ENCODE peak calls at places on chromosomes 13 and 19, in eight cellular contexts. One of them, this sample, is unnamed.

GRCh38 chr19:42185281-42185680 is 32.2 kb downstream of the DEDD2 start:
- DNase-seq in fibroblast of lung: peak; percentile 44
- DNase-seq in BJ: no peak
- DNase-seq in cardiac fibroblast: peak; percentile 18
- DNase-seq in lung: no peak
- DNase-seq in body of pancreas: no peak
- DNase-seq in AG10803: peak; percentile 48
- DNase-seq in mucosa of descending colon: no peak
- DNase-seq in this sample: no peak

GRCh38 chr19:16869331-16869972 is 19.3 kb upstream of the F2RL3 start:
- DNase-seq in fibroblast of lung: no peak
- DNase-seq in BJ: no peak
- DNase-seq in cardiac fibroblast: no peak
- DNase-seq in lung: no peak
- DNase-seq in body of pancreas: no peak
- DNase-seq in AG10803: no peak
- DNase-seq in mucosa of descending colon: no peak
- DNase-seq in this sample: no peak

GRCh38 chr13:109790071-109790470 is 3.7 kb upstream of the IRS2 start:
- DNase-seq in fibroblast of lung: peak; percentile 55
- DNase-seq in BJ: no peak
- DNase-seq in cardiac fibroblast: no peak
- DNase-seq in lung: no peak
- DNase-seq in body of pancreas: no peak
- DNase-seq in AG10803: peak; percentile 82
- DNase-seq in mucosa of descending colon: no peak
- DNase-seq in this sample: no peak

GRCh38 chr19:2610637-2611482 is 91.6 kb downstream of the GNG7 start:
- DNase-seq in fibroblast of lung: peak; percentile 89
- DNase-seq in BJ: peak; percentile 60
- DNase-seq in cardiac fibroblast: peak; percentile 98
- DNase-seq in lung: peak; percentile 92
- DNase-seq in body of pancreas: peak; percentile 97
- DNase-seq in AG10803: peak; percentile 96
- DNase-seq in mucosa of descending colon: peak; percentile 97
- DNase-seq in this sample: peak; percentile 78

GRCh38 chr19:8815780-8816179 is 16.3 kb downstream of the ZNF558 start:
- DNase-seq in fibroblast of lung: no peak
- DNase-seq in BJ: no peak
- DNase-seq in cardiac fibroblast: no peak
- DNase-seq in lung: no peak
- DNase-seq in body of pancreas: no peak
- DNase-seq in AG10803: no peak
- DNase-seq in mucosa of descending colon: no peak
- DNase-seq in this sample: no peak

GRCh38 chr13:27959976-27960361 is 9.1 kb downstream of the CDX2 start:
- DNase-seq in fibroblast of lung: no peak
- DNase-seq in BJ: no peak
- DNase-seq in cardiac fibroblast: no peak
- DNase-seq in lung: no peak
- DNase-seq in body of pancreas: no peak
- DNase-seq in AG10803: no peak
- DNase-seq in mucosa of descending colon: no peak
- DNase-seq in this sample: no peak

GRCh38 chr13:51221674-51222509 is at the start of gene FAM124A:
- DNase-seq in fibroblast of lung: peak; percentile 20
- DNase-seq in BJ: no peak
- DNase-seq in cardiac fibroblast: no peak
- DNase-seq in lung: no peak
- DNase-seq in body of pancreas: peak; percentile 51
- DNase-seq in AG10803: peak; percentile 16
- DNase-seq in mucosa of descending colon: peak; percentile 60
- DNase-seq in this sample: no peak

GRCh38 chr13:50531917-50532899 is 311.3 kb downstream of the DLEU7 start:
- DNase-seq in fibroblast of lung: peak; percentile 74
- DNase-seq in BJ: no peak
- DNase-seq in cardiac fibroblast: peak; percentile 69
- DNase-seq in lung: no peak
- DNase-seq in body of pancreas: no peak
- DNase-seq in AG10803: peak; percentile 53
- DNase-seq in mucosa of descending colon: no peak
- DNase-seq in this sample: no peak

GRCh38 chr19:33241530-33242101 is 16.0 kb upstream of the SLC7A10 start:
- DNase-seq in fibroblast of lung: no peak
- DNase-seq in BJ: no peak
- DNase-seq in cardiac fibroblast: no peak
- DNase-seq in lung: no peak
- DNase-seq in body of pancreas: peak; percentile 30
- DNase-seq in AG10803: no peak
- DNase-seq in mucosa of descending colon: peak; percentile 53
- DNase-seq in this sample: no peak

GRCh38 chr13:94710881-94711560 is 1.3 kb downstream of the SOX21 start:
- DNase-seq in fibroblast of lung: no peak
- DNase-seq in BJ: no peak
- DNase-seq in cardiac fibroblast: no peak
- DNase-seq in lung: no peak
- DNase-seq in body of pancreas: no peak
- DNase-seq in AG10803: no peak
- DNase-seq in mucosa of descending colon: peak; percentile 37
- DNase-seq in this sample: no peak

GRCh38 chr13:106133025-106133424 is 402.4 kb downstream of the EFNB2 start:
- DNase-seq in fibroblast of lung: peak; percentile 75
- DNase-seq in BJ: peak; percentile 69
- DNase-seq in cardiac fibroblast: peak; percentile 87
- DNase-seq in lung: no peak
- DNase-seq in body of pancreas: no peak
- DNase-seq in AG10803: peak; percentile 85
- DNase-seq in mucosa of descending colon: no peak
- DNase-seq in this sample: no peak

GRCh38 chr13:41944635-41945401 is 16.1 kb downstream of the VWA8 start:
- DNase-seq in fibroblast of lung: no peak
- DNase-seq in BJ: no peak
- DNase-seq in cardiac fibroblast: no peak
- DNase-seq in lung: no peak
- DNase-seq in body of pancreas: no peak
- DNase-seq in AG10803: no peak
- DNase-seq in mucosa of descending colon: no peak
- DNase-seq in this sample: no peak

GRCh38 chr19:4694211-4694987 is 24.3 kb upstream of the MYDGF start:
- DNase-seq in fibroblast of lung: peak; percentile 98
- DNase-seq in BJ: peak; percentile 75
- DNase-seq in cardiac fibroblast: peak; percentile 98
- DNase-seq in lung: no peak
- DNase-seq in body of pancreas: peak; percentile 80
- DNase-seq in AG10803: peak; percentile 84
- DNase-seq in mucosa of descending colon: no peak
- DNase-seq in this sample: peak; percentile 73

GRCh38 chr19:18386543-18387251 is 739 bp downstream of the GDF15 start:
- DNase-seq in fibroblast of lung: peak; percentile 89
- DNase-seq in BJ: no peak
- DNase-seq in cardiac fibroblast: no peak
- DNase-seq in lung: no peak
- DNase-seq in body of pancreas: no peak
- DNase-seq in AG10803: peak; percentile 91
- DNase-seq in mucosa of descending colon: peak; percentile 70
- DNase-seq in this sample: no peak

GRCh38 chr19:19774354-19775033 is 41.6 kb upstream of the ZNF14 start:
- DNase-seq in fibroblast of lung: no peak
- DNase-seq in BJ: no peak
- DNase-seq in cardiac fibroblast: no peak
- DNase-seq in lung: no peak
- DNase-seq in body of pancreas: no peak
- DNase-seq in AG10803: no peak
- DNase-seq in mucosa of descending colon: no peak
- DNase-seq in this sample: no peak

GRCh38 chr19:19778666-19779065 is 42.9 kb downstream of the ZNF506 start:
- DNase-seq in fibroblast of lung: no peak
- DNase-seq in BJ: no peak
- DNase-seq in cardiac fibroblast: no peak
- DNase-seq in lung: no peak
- DNase-seq in body of pancreas: no peak
- DNase-seq in AG10803: no peak
- DNase-seq in mucosa of descending colon: no peak
- DNase-seq in this sample: no peak

GRCh38 chr19:19775891-19776205 is 42.9 kb upstream of the ZNF14 start:
- DNase-seq in fibroblast of lung: no peak
- DNase-seq in BJ: no peak
- DNase-seq in cardiac fibroblast: no peak
- DNase-seq in lung: no peak
- DNase-seq in body of pancreas: peak; percentile 33
- DNase-seq in AG10803: no peak
- DNase-seq in mucosa of descending colon: no peak
- DNase-seq in this sample: no peak

GRCh38 chr19:19776206-19777008 is 43.5 kb upstream of the ZNF14 start:
- DNase-seq in fibroblast of lung: peak; percentile 99
- DNase-seq in BJ: peak; percentile 95
- DNase-seq in cardiac fibroblast: peak; percentile 98
- DNase-seq in lung: peak; percentile 98
- DNase-seq in body of pancreas: peak; percentile 98
- DNase-seq in AG10803: peak; percentile 98
- DNase-seq in mucosa of descending colon: peak; percentile 97
- DNase-seq in this sample: peak; percentile 98

GRCh38 chr19:19777692-19778091 is 43.9 kb downstream of the ZNF506 start:
- DNase-seq in fibroblast of lung: no peak
- DNase-seq in BJ: no peak
- DNase-seq in cardiac fibroblast: no peak
- DNase-seq in lung: no peak
- DNase-seq in body of pancreas: no peak
- DNase-seq in AG10803: no peak
- DNase-seq in mucosa of descending colon: no peak
- DNase-seq in this sample: no peak
- H3K4me3 ChIP-seq in fibroblast of lung: peak overlapping the region; percentile 91
- H3K4me3 ChIP-seq in BJ: no peak overlapping the region
- H3K4me3 ChIP-seq in cardiac fibroblast: no peak overlapping the region
- H3K4me3 ChIP-seq in lung: no peak overlapping the region
- H3K4me3 ChIP-seq in body of pancreas: no peak overlapping the region
- H3K4me3 ChIP-seq in AG10803: peak overlapping the region; percentile 93
- H3K4me3 ChIP-seq in mucosa of descending colon: no peak overlapping the region
- H3K4me3 ChIP-seq in this sample: peak overlapping the region; percentile 82

GRCh38 chr13:112073245-112074138 is 6.5 kb downstream of the SOX1 start:
- DNase-seq in fibroblast of lung: no peak
- DNase-seq in BJ: no peak
- DNase-seq in cardiac fibroblast: no peak
- DNase-seq in lung: no peak
- DNase-seq in body of pancreas: no peak
- DNase-seq in AG10803: no peak
- DNase-seq in mucosa of descending colon: no peak
- DNase-seq in this sample: no peak

GRCh38 chr13:112069727-112070300 is 2.9 kb downstream of the SOX1 start:
- DNase-seq in fibroblast of lung: no peak
- DNase-seq in BJ: no peak
- DNase-seq in cardiac fibroblast: no peak
- DNase-seq in lung: no peak
- DNase-seq in body of pancreas: no peak
- DNase-seq in AG10803: no peak
- DNase-seq in mucosa of descending colon: no peak
- DNase-seq in this sample: no peak

GRCh38 chr13:112071011-112071901 is 4.3 kb downstream of the SOX1 start:
- DNase-seq in fibroblast of lung: no peak
- DNase-seq in BJ: no peak
- DNase-seq in cardiac fibroblast: no peak
- DNase-seq in lung: no peak
- DNase-seq in body of pancreas: no peak
- DNase-seq in AG10803: no peak
- DNase-seq in mucosa of descending colon: no peak
- DNase-seq in this sample: no peak

GRCh38 chr13:112072531-112073244 is 5.7 kb downstream of the SOX1 start:
- DNase-seq in fibroblast of lung: no peak
- DNase-seq in BJ: no peak
- DNase-seq in cardiac fibroblast: no peak
- DNase-seq in lung: no peak
- DNase-seq in body of pancreas: no peak
- DNase-seq in AG10803: no peak
- DNase-seq in mucosa of descending colon: no peak
- DNase-seq in this sample: no peak

DNA sequence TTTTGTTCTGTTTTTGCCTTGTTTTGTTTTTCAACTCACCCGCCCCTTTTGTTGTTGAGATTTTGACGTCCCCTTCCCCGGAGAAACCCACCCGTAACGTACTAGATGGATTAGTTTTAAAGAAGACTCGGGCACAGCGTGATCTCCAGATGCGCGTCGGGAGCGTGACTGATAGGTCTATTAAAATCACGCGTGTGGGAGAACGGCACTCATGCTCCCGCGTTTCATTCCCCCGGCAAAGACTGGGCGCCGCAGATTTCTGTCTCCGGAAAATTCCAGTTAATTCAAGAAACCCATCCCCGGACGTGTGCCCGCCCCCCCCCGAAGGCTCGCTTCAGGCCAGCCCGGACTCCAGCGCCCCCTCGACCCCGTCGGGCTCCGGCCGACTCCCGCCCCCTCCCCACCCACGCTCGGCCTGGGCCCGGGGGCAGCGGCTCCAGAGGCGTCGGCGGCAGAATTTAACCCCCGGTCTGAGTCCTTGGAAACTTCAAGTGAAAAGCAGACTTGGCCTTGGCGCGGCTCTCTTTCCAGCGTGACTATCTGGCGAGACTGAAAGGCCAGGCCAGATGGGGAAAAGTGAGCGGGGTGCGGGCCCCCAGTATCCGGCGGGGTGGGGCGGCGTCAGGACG is 5.1 kb downstream of the SOX1 start:
- DNase-seq in fibroblast of lung: no peak
- DNase-seq in BJ: no peak
- DNase-seq in cardiac fibroblast: no peak
- DNase-seq in lung: no peak
- DNase-seq in body of pancreas: no peak
- DNase-seq in AG10803: no peak
- DNase-seq in mucosa of descending colon: no peak
- DNase-seq in this sample: no peak
- H3K4me3 ChIP-seq in fibroblast of lung: no peak overlapping the region
- H3K4me3 ChIP-seq in BJ: no peak overlapping the region
- H3K4me3 ChIP-seq in cardiac fibroblast: no peak overlapping the region
- H3K4me3 ChIP-seq in lung: no peak overlapping the region
- H3K4me3 ChIP-seq in body of pancreas: no peak overlapping the region
- H3K4me3 ChIP-seq in AG10803: no peak overlapping the region
- H3K4me3 ChIP-seq in mucosa of descending colon: no peak overlapping the region
- H3K4me3 ChIP-seq in this sample: no peak overlapping the region

DNA sequence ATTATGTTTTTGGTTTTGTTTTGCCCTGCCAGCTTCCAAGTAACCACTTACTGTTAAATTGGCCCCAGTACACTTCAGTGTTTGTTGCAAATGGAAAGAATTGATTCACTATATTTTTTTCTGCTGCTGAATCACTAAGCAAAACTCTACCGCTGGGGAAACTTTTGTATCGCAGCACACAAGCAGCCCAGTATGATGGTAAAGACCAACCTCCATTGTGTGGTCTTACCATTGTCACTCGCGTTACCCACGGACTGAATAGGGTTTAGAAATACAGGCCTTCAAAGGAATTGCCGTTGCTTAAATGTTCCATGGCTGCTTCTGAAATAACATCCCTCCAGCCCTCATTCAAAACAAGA is 7.9 kb downstream of the SPATA13 start:
- DNase-seq in fibroblast of lung: no peak
- DNase-seq in BJ: no peak
- DNase-seq in cardiac fibroblast: no peak
- DNase-seq in lung: no peak
- DNase-seq in body of pancreas: no peak
- DNase-seq in AG10803: peak; percentile 70
- DNase-seq in mucosa of descending colon: no peak
- DNase-seq in this sample: no peak
- H3K4me3 ChIP-seq in fibroblast of lung: no peak overlapping the region
- H3K4me3 ChIP-seq in BJ: no peak overlapping the region
- H3K4me3 ChIP-seq in cardiac fibroblast: no peak overlapping the region
- H3K4me3 ChIP-seq in lung: no peak overlapping the region
- H3K4me3 ChIP-seq in body of pancreas: no peak overlapping the region
- H3K4me3 ChIP-seq in AG10803: no peak overlapping the region
- H3K4me3 ChIP-seq in mucosa of descending colon: no peak overlapping the region
- H3K4me3 ChIP-seq in this sample: no peak overlapping the region

GRCh38 chr13:38180670-38181069 is 169.0 kb upstream of the UFM1 start:
- DNase-seq in fibroblast of lung: peak; percentile 0
- DNase-seq in BJ: no peak
- DNase-seq in cardiac fibroblast: no peak
- DNase-seq in lung: no peak
- DNase-seq in body of pancreas: no peak
- DNase-seq in AG10803: peak; percentile 0
- DNase-seq in mucosa of descending colon: no peak
- DNase-seq in this sample: no peak
- H3K4me3 ChIP-seq in fibroblast of lung: peak overlapping the region; percentile 3
- H3K4me3 ChIP-seq in BJ: no peak overlapping the region
- H3K4me3 ChIP-seq in cardiac fibroblast: no peak overlapping the region
- H3K4me3 ChIP-seq in lung: no peak overlapping the region
- H3K4me3 ChIP-seq in body of pancreas: no peak overlapping the region
- H3K4me3 ChIP-seq in AG10803: peak overlapping the region; percentile 13
- H3K4me3 ChIP-seq in mucosa of descending colon: no peak overlapping the region
- H3K4me3 ChIP-seq in this sample: no peak overlapping the region